ENCODE peak calls at places on chromosome 15, in nine cellular contexts. X is nephron progenitor cell, A is foreskin keratinocyte, L is astrocyte of the spinal cord, U is RWPE1, D is astrocyte, Z is heart left ventricle, J is cardiac fibroblast, R is WTC11. I is an unnamed sample.

GRCh38 chr15:99481406-99481805 is 84.4 kb upstream of the MEF2A start:
- DNase-seq in R (no peak), U (no peak), X (no peak), A (no peak), J (no peak), Z (no peak), D (no peak), L (no peak), I (no peak)

GRCh38 chr15:65026756-65027155 is 2.7 kb downstream of the MTFMT start:
- DNase-seq in U (no peak), J (no peak), L (no peak), D (no peak), R (no peak), X (no peak), Z (no peak), A (no peak), I (no peak)

GRCh38 chr15:58201536-58201935 is 63.4 kb downstream of the AQP9 start:
- DNase-seq in D (peak; percentile 44), J (peak; percentile 73), X (no peak), U (no peak), A (no peak), L (peak; percentile 59), R (no peak), Z (no peak), I (no peak)

GRCh38 chr15:80234883-80235282 is 17.1 kb downstream of the CTXND1 start:
- DNase-seq in U (no peak), Z (no peak), R (peak; percentile 71), L (no peak), D (no peak), A (no peak), X (peak; percentile 39), J (peak; percentile 50), I (peak; percentile 57)

GRCh38 chr15:51270706-51271105 is 67.7 kb downstream of the CYP19A1 start:
- DNase-seq in J (no peak), L (no peak), A (no peak), D (no peak), Z (no peak), U (no peak), X (no peak), R (no peak), I (no peak)

GRCh38 chr15:74243431-74243830 is 7.3 kb downstream of the CCDC33 start:
- DNase-seq in U (no peak), R (no peak), L (no peak), A (no peak), J (no peak), X (no peak), D (no peak), Z (no peak), I (no peak)

GRCh38 chr15:98800437-98801233 is 152.3 kb downstream of the IGF1R start:
- DNase-seq in A (peak; percentile 75), U (peak; percentile 84), D (peak; percentile 72), L (peak; percentile 87), J (peak; percentile 93), Z (peak; percentile 51), X (peak; percentile 38), R (peak; percentile 55), I (no peak)

GRCh38 chr15:66986951-66987350 is 78.5 kb upstream of the SMAD3 start:
- DNase-seq in D (no peak), X (no peak), R (no peak), L (no peak), J (no peak), A (no peak), Z (no peak), U (no peak), I (no peak)

GRCh38 chr15:99729327-99729726 is 3.9 kb downstream of the LYSMD4 start:
- DNase-seq in D (no peak), R (no peak), Z (no peak), L (no peak), J (no peak), A (no peak), X (no peak), U (no peak), I (no peak)

GRCh38 chr15:57692709-57693108 is 13.8 kb upstream of the POLR2M start:
- DNase-seq in R (no peak), A (no peak), U (no peak), D (peak; percentile 65), X (no peak), J (peak; percentile 87), L (peak; percentile 63), Z (no peak), I (no peak)

GRCh38 chr15:67063689-67064606 is 1.5 kb upstream of the SMAD3 start:
- DNase-seq in R (peak; percentile 69), X (peak; percentile 49), D (peak; percentile 61), Z (peak; percentile 53), L (peak; percentile 71), J (peak; percentile 43), A (peak; percentile 62), U (no peak), I (peak; percentile 67)

GRCh38 chr15:45439521-45439931 is 61.2 kb upstream of the GATM start:
- DNase-seq in Z (no peak), R (no peak), X (no peak), J (no peak), A (no peak), L (no peak), D (no peak), U (no peak), I (no peak)

GRCh38 chr15:66290518-66290917 is 2.9 kb upstream of the DIS3L start:
- DNase-seq in J (no peak), R (no peak), L (no peak), A (no peak), D (no peak), U (no peak), Z (no peak), X (no peak), I (no peak)

GRCh38 chr15:59168536-59168935 is 38.1 kb upstream of the LDHAL6B start:
- DNase-seq in R (no peak), A (no peak), X (no peak), U (no peak), L (no peak), Z (no peak), D (peak; percentile 69), J (peak; percentile 58), I (no peak)

GRCh38 chr15:57873564-57874209 is 167.2 kb downstream of the POLR2M start:
- DNase-seq in J (peak; percentile 56), Z (no peak), A (peak; percentile 87), U (peak; percentile 52), L (peak; percentile 70), R (no peak), X (no peak), D (peak; percentile 77), I (no peak)

GRCh38 chr15:85026304-85027032 is 44.8 kb downstream of the PDE8A start:
- DNase-seq in X (no peak), J (no peak), L (no peak), U (no peak), D (no peak), A (no peak), R (no peak), Z (peak; percentile 76), I (no peak)

GRCh38 chr15:91140561-91140960 is 40.5 kb downstream of the SV2B start:
- DNase-seq in X (no peak), D (no peak), A (no peak), Z (no peak), U (no peak), L (no peak), J (no peak), R (no peak), I (no peak)

DNA sequence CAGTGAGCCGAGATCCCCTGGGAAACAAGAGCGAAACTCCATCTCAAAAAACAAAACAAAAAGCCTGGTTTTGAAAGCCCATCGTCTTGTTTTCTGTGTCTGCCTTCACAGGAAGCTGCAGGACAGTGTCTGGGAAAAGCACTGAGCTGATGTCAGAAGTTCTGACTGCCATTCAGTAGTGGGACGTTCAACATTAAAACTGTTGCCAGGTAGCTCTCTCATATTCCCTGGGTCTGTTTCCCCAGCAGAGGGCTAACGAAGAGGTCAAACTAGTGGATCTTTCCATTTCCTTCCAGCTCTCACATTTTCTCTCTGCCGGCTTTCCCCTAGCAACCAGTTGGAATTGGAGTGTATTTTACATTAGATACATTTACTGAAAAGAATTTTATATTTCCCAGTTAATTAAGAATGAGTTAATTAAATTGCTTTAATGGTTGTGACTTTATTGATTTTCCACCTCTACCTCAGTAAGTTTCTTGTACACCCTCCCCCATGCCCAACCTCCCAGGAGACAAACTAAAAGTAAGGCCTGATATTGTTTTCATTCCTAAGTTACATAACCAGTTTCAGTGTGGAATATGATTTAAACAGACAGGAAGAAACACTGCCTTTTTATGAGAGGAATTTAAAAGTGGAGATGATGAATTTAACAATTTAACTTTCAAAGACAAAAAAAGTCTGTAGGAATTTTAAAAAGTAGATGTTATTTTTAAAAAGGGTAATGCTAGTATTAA is 29.9 kb downstream of the RCN2 start:
- DNase-seq in X (no peak), D (no peak), R (no peak), L (no peak), Z (no peak), U (no peak), J (no peak), A (no peak), I (no peak)
- TF ChIP-seq CTCF in X (no peak), D (no peak), R (no peak), L (peak; percentile 16), Z (no peak), U (no peak), J (no peak), A (no peak), I (no peak)

GRCh38 chr15:32657198-32657886 is 15.8 kb downstream of the SCG5 start:
- DNase-seq in L (peak; percentile 19), R (no peak), X (no peak), D (no peak), J (no peak), U (peak; percentile 42), A (peak; percentile 65), Z (no peak), I (no peak)
- TF ChIP-seq CTCF in L (peak; percentile 43), R (no peak), X (no peak), D (peak; percentile 11), J (peak; percentile 41), U (peak; percentile 29), A (peak; percentile 63), Z (no peak), I (no peak)

DNA sequence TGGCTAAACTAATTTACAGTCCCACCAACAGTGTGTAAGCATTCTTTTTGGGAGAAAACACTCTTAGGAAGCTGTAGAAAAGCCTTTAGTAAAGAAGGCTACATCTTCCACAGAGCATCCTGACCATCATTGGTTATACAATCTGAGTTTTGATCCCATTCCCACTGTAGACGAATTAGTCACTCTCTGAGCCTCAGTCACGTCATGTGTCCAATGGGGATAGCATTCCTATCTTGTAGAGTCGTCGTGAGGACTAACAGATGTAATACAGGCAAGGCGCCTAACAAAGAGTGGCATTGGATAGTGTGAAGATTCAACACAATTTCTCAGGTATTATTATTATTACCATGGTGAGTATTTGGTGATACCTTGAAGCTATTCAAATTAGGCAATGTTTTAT is 44.0 kb upstream of the ALDH1A3 start:
- DNase-seq in D (peak; percentile 10), A (no peak), Z (no peak), U (no peak), R (no peak), L (no peak), J (no peak), X (no peak), I (no peak)
- TF ChIP-seq CTCF in D (no peak), A (no peak), Z (no peak), U (no peak), R (no peak), L (no peak), J (no peak), X (no peak), I (no peak)

DNA sequence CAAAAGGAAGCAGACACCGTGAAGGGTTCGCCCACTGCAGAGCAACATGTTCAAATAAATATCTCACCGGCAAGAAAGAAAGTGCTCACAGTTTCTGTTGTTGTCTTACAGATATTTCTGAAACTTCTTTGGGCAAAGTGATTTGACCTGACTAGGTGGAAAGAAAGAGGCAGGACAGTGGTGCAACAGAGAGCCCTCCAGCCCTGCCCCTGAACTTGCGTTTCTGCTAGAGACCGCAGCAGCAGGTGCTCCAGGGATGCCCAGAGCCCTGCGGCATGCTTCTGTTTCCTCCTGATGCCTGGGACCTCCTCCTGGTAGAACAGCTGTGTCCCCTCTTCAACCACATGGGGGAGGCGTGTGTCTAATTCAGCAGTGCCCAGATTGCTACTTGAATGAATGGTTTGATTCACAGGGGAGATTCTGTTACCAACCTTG is 123.4 kb downstream of the ATP10A start:
- DNase-seq in U (no peak), D (peak; percentile 13), J (peak; percentile 53), A (no peak), R (peak; percentile 36), X (no peak), Z (no peak), L (peak; percentile 49), I (no peak)
- TF ChIP-seq CTCF in U (no peak), D (peak; percentile 33), J (peak; percentile 41), A (no peak), R (no peak), X (no peak), Z (peak; percentile 38), L (peak; percentile 63), I (peak; percentile 27)

I was measured in lower lobe of right lung.